ENCODE peak calls at places on chromosomes 6 and 20, in five cellular contexts. One of them, this sample, is unnamed.

GRCh38 chr6:32216998-32217397 is 6.9 kb downstream of the NOTCH4 start:
- DNase-seq in progenitor cell of endocrine pancreas: no peak
- DNase-seq in AG09309: no peak
- DNase-seq in T-helper 1 cell: no peak
- DNase-seq in RCC 7860: no peak
- DNase-seq in this sample: no peak

GRCh38 chr20:50267041-50267865 is 76.6 kb downstream of the CEBPB start:
- DNase-seq in RCC 7860: no peak
- DNase-seq in T-helper 1 cell: no peak
- DNase-seq in progenitor cell of endocrine pancreas: no peak
- DNase-seq in AG09309: no peak
- DNase-seq in this sample: no peak

GRCh38 chr6:142395768-142396231 is 94.0 kb downstream of the ADGRG6 start:
- DNase-seq in AG09309: no peak
- DNase-seq in T-helper 1 cell: no peak
- DNase-seq in RCC 7860: no peak
- DNase-seq in progenitor cell of endocrine pancreas: no peak
- DNase-seq in this sample: no peak

GRCh38 chr20:19850190-19850533 is 92.1 kb downstream of the RIN2 start:
- DNase-seq in AG09309: no peak
- DNase-seq in RCC 7860: no peak
- DNase-seq in progenitor cell of endocrine pancreas: no peak
- DNase-seq in T-helper 1 cell: no peak
- DNase-seq in this sample: no peak

GRCh38 chr20:4956200-4956810 is 45.0 kb downstream of the SLC23A2 start:
- DNase-seq in AG09309: no peak
- DNase-seq in progenitor cell of endocrine pancreas: no peak
- DNase-seq in RCC 7860: peak
- DNase-seq in T-helper 1 cell: no peak
- DNase-seq in this sample: no peak

GRCh38 chr6:692356-692851 is 535 bp downstream of the EXOC2 start:
- DNase-seq in progenitor cell of endocrine pancreas: peak
- DNase-seq in T-helper 1 cell: peak
- DNase-seq in RCC 7860: peak
- DNase-seq in AG09309: no peak
- DNase-seq in this sample: no peak

GRCh38 chr20:733806-734205 is 34.5 kb downstream of the SLC52A3 start:
- DNase-seq in T-helper 1 cell: no peak
- DNase-seq in RCC 7860: no peak
- DNase-seq in AG09309: no peak
- DNase-seq in progenitor cell of endocrine pancreas: no peak
- DNase-seq in this sample: no peak

GRCh38 chr20:47061549-47061948 is 166.9 kb downstream of the EYA2 start:
- DNase-seq in progenitor cell of endocrine pancreas: no peak
- DNase-seq in T-helper 1 cell: no peak
- DNase-seq in RCC 7860: no peak
- DNase-seq in AG09309: no peak
- DNase-seq in this sample: no peak

GRCh38 chr6:31407699-31408098 is 4.3 kb downstream of the MICA start:
- DNase-seq in AG09309: no peak
- DNase-seq in progenitor cell of endocrine pancreas: no peak
- DNase-seq in RCC 7860: peak
- DNase-seq in T-helper 1 cell: no peak
- DNase-seq in this sample: no peak

GRCh38 chr6:144566868-144567615 is 281.9 kb downstream of the UTRN start:
- DNase-seq in RCC 7860: no peak
- DNase-seq in progenitor cell of endocrine pancreas: no peak
- DNase-seq in T-helper 1 cell: no peak
- DNase-seq in AG09309: no peak
- DNase-seq in this sample: no peak

GRCh38 chr20:45010399-45010828 is 44.1 kb downstream of the STK4 start:
- DNase-seq in RCC 7860: no peak
- DNase-seq in T-helper 1 cell: no peak
- DNase-seq in progenitor cell of endocrine pancreas: no peak
- DNase-seq in AG09309: no peak
- DNase-seq in this sample: no peak

GRCh38 chr6:15331143-15331542 is 85.3 kb downstream of the JARID2 start:
- DNase-seq in AG09309: no peak
- DNase-seq in RCC 7860: no peak
- DNase-seq in progenitor cell of endocrine pancreas: no peak
- DNase-seq in T-helper 1 cell: no peak
- DNase-seq in this sample: no peak

GRCh38 chr20:61746147-61746646 is 319.5 kb downstream of the TAF4 start:
- DNase-seq in progenitor cell of endocrine pancreas: no peak
- DNase-seq in RCC 7860: no peak
- DNase-seq in AG09309: no peak
- DNase-seq in T-helper 1 cell: no peak
- DNase-seq in this sample: no peak

GRCh38 chr20:8790442-8791074 is 278.3 kb upstream of the PLCB4 start:
- DNase-seq in AG09309: no peak
- DNase-seq in RCC 7860: peak
- DNase-seq in progenitor cell of endocrine pancreas: peak
- DNase-seq in T-helper 1 cell: no peak
- DNase-seq in this sample: no peak

GRCh38 chr6:35299674-35300073 is 2.1 kb downstream of the DEF6 start:
- DNase-seq in RCC 7860: no peak
- DNase-seq in T-helper 1 cell: no peak
- DNase-seq in AG09309: no peak
- DNase-seq in progenitor cell of endocrine pancreas: no peak
- DNase-seq in this sample: no peak